ENCODE peak calls at places on chromosomes 3 and 15, in nine cellular contexts. I is uterus, V is tibial nerve, D is A549, M is stomach, G is prostate gland, K is HCT116, F is endothelial cell of umbilical vein, A is ovary. U is an unnamed sample.

GRCh38 chr3:112770026-112770626 is 76.5 kb downstream of the CD200R1L start:
- DNase-seq in V (no peak), A (no peak), K (peak; percentile 10), F (peak; percentile 24), D (peak; percentile 77), M (no peak), I (no peak), G (no peak), U (peak; percentile 77)

GRCh38 chr3:17852217-17852616 is 109.8 kb upstream of the TBC1D5 start:
- DNase-seq in K (no peak), I (no peak), G (no peak), F (no peak), M (no peak), V (no peak), A (no peak), D (no peak), U (no peak)

GRCh38 chr3:101944308-101944707 is 95.0 kb downstream of the NFKBIZ start:
- DNase-seq in M (no peak), K (no peak), V (no peak), F (no peak), I (no peak), D (no peak), G (no peak), A (no peak), U (no peak)

GRCh38 chr15:101565377-101565776 is 75.9 kb upstream of the PCSK6 start:
- DNase-seq in D (no peak), A (no peak), M (no peak), F (no peak), G (no peak), V (no peak), K (no peak), I (no peak), U (no peak)

GRCh38 chr3:115710799-115711198 is 87.5 kb downstream of the GAP43 start:
- DNase-seq in K (no peak), M (no peak), G (no peak), V (no peak), D (no peak), I (no peak), F (no peak), A (no peak), U (no peak)

GRCh38 chr3:133362539-133362938 is 37.3 kb upstream of the BFSP2 start:
- DNase-seq in M (no peak), A (no peak), I (no peak), G (no peak), K (no peak), D (no peak), F (no peak), V (no peak), U (no peak)

GRCh38 chr3:177977381-177978158 is 558.7 kb upstream of the KCNMB2 start:
- DNase-seq in G (no peak), M (no peak), A (no peak), I (no peak), V (no peak), K (peak; percentile 18), F (peak; percentile 52), D (peak; percentile 33), U (no peak)

GRCh38 chr3:54936561-54936960 is 8.7 kb upstream of the LRTM1 start:
- DNase-seq in A (no peak), M (no peak), K (no peak), I (no peak), D (no peak), F (no peak), V (no peak), G (no peak), U (no peak)

GRCh38 chr3:80733522-80734176 is 965.9 kb upstream of the ROBO1 start:
- DNase-seq in V (no peak), K (no peak), D (peak; percentile 26), G (no peak), F (peak; percentile 100), A (no peak), I (no peak), M (peak; percentile 57), U (no peak)

GRCh38 chr15:93073465-93073952 is 15.5 kb downstream of the RGMA start:
- DNase-seq in M (no peak), I (peak; percentile 53), A (peak; percentile 73), K (no peak), F (no peak), G (no peak), D (no peak), V (no peak), U (no peak)

GRCh38 chr15:63364293-63365003 is 17.2 kb downstream of the CA12 start:
- DNase-seq in V (no peak), I (no peak), D (no peak), A (no peak), F (no peak), G (no peak), K (no peak), M (no peak), U (no peak)

GRCh38 chr3:11655188-11655928 is 11.6 kb upstream of the VGLL4 start:
- DNase-seq in F (peak; percentile 44), G (no peak), V (no peak), K (peak; percentile 4), D (peak; percentile 35), M (no peak), A (no peak), I (no peak), U (no peak)

GRCh38 chr15:80699981-80700380 is 4.9 kb downstream of the ABHD17C start:
- DNase-seq in A (no peak), I (no peak), D (no peak), F (no peak), G (no peak), M (no peak), K (no peak), V (no peak), U (no peak)
- H3K4me3 ChIP-seq in A (no peak overlapping the region), I (no peak overlapping the region), D (no peak overlapping the region), F (no peak overlapping the region), G (no peak overlapping the region), M (no peak overlapping the region), K (no peak overlapping the region), V (no peak overlapping the region), U (no peak overlapping the region)

GRCh38 chr3:129577925-129578742 is 28.3 kb downstream of the PLXND1 start:
- DNase-seq in I (no peak), V (no peak), F (no peak), K (no peak), A (no peak), D (no peak), M (no peak), G (no peak), U (peak; percentile 78)
- H3K4me1 ChIP-seq in I (no peaks in the 10 kb centered on the region), V (peaks cover 45% of the 10 kb centered on the region), F (peaks cover 12% of the 10 kb centered on the region), K (no peaks in the 10 kb centered on the region), A (no peaks in the 10 kb centered on the region), D (peaks cover 5% of the 10 kb centered on the region), M (peaks cover 34% of the 10 kb centered on the region), G (no peaks in the 10 kb centered on the region), U (peaks cover 5% of the 10 kb centered on the region)

GRCh38 chr3:126889276-126890201 is 93.4 kb upstream of the PLXNA1 start:
- DNase-seq in M (no peak), D (no peak), V (no peak), G (no peak), A (no peak), I (no peak), K (no peak), F (no peak), U (no peak)
- TF ChIP-seq POLR2A in M (no peak), D (no peak), V (no peak), G (no peak), A (no peak), I (no peak), K (no peak), F (no peak), U (no peak)

GRCh38 chr3:121431717-121432517 is 113.9 kb downstream of the POLQ start:
- DNase-seq in G (peak; percentile 4), I (no peak), F (peak; percentile 79), V (no peak), K (no peak), D (no peak), A (no peak), M (no peak), U (no peak)
- H3K4me3 ChIP-seq in G (no peak overlapping the region), I (no peak overlapping the region), F (peak overlapping the region; percentile 49), V (peak overlapping the region; percentile 41), K (no peak overlapping the region), D (no peak overlapping the region), A (peak overlapping the region; percentile 30), M (peak overlapping the region; percentile 32), U (peak overlapping the region; percentile 16)

GRCh38 chr3:25962255-25962654 is 172.4 kb downstream of the OXSM start:
- DNase-seq in V (no peak), I (no peak), M (no peak), G (peak; percentile 13), F (no peak), A (no peak), D (peak; percentile 34), K (peak; percentile 13), U (no peak)
- H3K4me1 ChIP-seq in V (no peaks in the 10 kb centered on the region), I (no peaks in the 10 kb centered on the region), M (no peaks in the 10 kb centered on the region), G (no peaks in the 10 kb centered on the region), F (no peaks in the 10 kb centered on the region), A (no peaks in the 10 kb centered on the region), D (no peaks in the 10 kb centered on the region), K (no peaks in the 10 kb centered on the region), U (no peaks in the 10 kb centered on the region)